ENCODE peak calls at places on chromosomes 16 and 17, in seven cellular contexts. One of them, this sample, is unnamed.
A peak's percentile ranks its signal among the peaks of the same experiment; 100 is the strongest.

GRCh38 chr17:77141846-77142449 is 1.2 kb downstream of the SEC14L1 start:
- DNase-seq in MM.1S: no peak
- DNase-seq in OCI-LY7: no peak
- DNase-seq in stomach: no peak
- DNase-seq in CD8-positive, alpha-beta T cell: no peak
- DNase-seq in K562: no peak
- DNase-seq in effector memory CD4-positive, alpha-beta T cell: no peak
- DNase-seq in this sample: peak; percentile 26

GRCh38 chr16:56262148-56262878 is 71.0 kb downstream of the GNAO1 start:
- DNase-seq in MM.1S: no peak
- DNase-seq in OCI-LY7: no peak
- DNase-seq in stomach: no peak
- DNase-seq in CD8-positive, alpha-beta T cell: peak; percentile 55
- DNase-seq in K562: peak; percentile 86
- DNase-seq in effector memory CD4-positive, alpha-beta T cell: peak; percentile 69
- DNase-seq in this sample: no peak

GRCh38 chr16:23025692-23026305 is 123.5 kb downstream of the USP31 start:
- DNase-seq in MM.1S: no peak
- DNase-seq in OCI-LY7: no peak
- DNase-seq in stomach: no peak
- DNase-seq in CD8-positive, alpha-beta T cell: no peak
- DNase-seq in K562: no peak
- DNase-seq in effector memory CD4-positive, alpha-beta T cell: no peak
- DNase-seq in this sample: peak; percentile 58

GRCh38 chr16:67345401-67345800 is 18.8 kb downstream of the LRRC36 start:
- DNase-seq in MM.1S: no peak
- DNase-seq in OCI-LY7: no peak
- DNase-seq in stomach: peak; percentile 56
- DNase-seq in CD8-positive, alpha-beta T cell: no peak
- DNase-seq in K562: no peak
- DNase-seq in effector memory CD4-positive, alpha-beta T cell: no peak
- DNase-seq in this sample: no peak

GRCh38 chr17:7122386-7122785 is 7.8 kb upstream of the ASGR2 start:
- DNase-seq in MM.1S: peak; percentile 33
- DNase-seq in OCI-LY7: no peak
- DNase-seq in stomach: no peak
- DNase-seq in CD8-positive, alpha-beta T cell: no peak
- DNase-seq in K562: no peak
- DNase-seq in effector memory CD4-positive, alpha-beta T cell: no peak
- DNase-seq in this sample: peak; percentile 59

GRCh38 chr16:3454093-3454492 is 10.6 kb downstream of the NAA60 start:
- DNase-seq in MM.1S: no peak
- DNase-seq in OCI-LY7: no peak
- DNase-seq in stomach: peak; percentile 14
- DNase-seq in CD8-positive, alpha-beta T cell: no peak
- DNase-seq in K562: no peak
- DNase-seq in effector memory CD4-positive, alpha-beta T cell: no peak
- DNase-seq in this sample: no peak

GRCh38 chr17:1300580-1300905 is 21.1 kb downstream of the TRARG1 start:
- DNase-seq in MM.1S: no peak
- DNase-seq in OCI-LY7: no peak
- DNase-seq in stomach: no peak
- DNase-seq in CD8-positive, alpha-beta T cell: no peak
- DNase-seq in K562: no peak
- DNase-seq in effector memory CD4-positive, alpha-beta T cell: no peak
- DNase-seq in this sample: no peak

GRCh38 chr17:17928422-17929386 is 43.5 kb downstream of the TOM1L2 start:
- DNase-seq in MM.1S: no peak
- DNase-seq in OCI-LY7: no peak
- DNase-seq in stomach: no peak
- DNase-seq in CD8-positive, alpha-beta T cell: no peak
- DNase-seq in K562: no peak
- DNase-seq in effector memory CD4-positive, alpha-beta T cell: no peak
- DNase-seq in this sample: no peak

GRCh38 chr17:978110-979093 is 1.2 kb downstream of the NXN start:
- DNase-seq in MM.1S: no peak
- DNase-seq in OCI-LY7: no peak
- DNase-seq in stomach: peak; percentile 32
- DNase-seq in CD8-positive, alpha-beta T cell: no peak
- DNase-seq in K562: peak; percentile 12
- DNase-seq in effector memory CD4-positive, alpha-beta T cell: no peak
- DNase-seq in this sample: peak; percentile 77

GRCh38 chr17:77433385-77434135 is 292.8 kb downstream of the SEC14L1 start:
- DNase-seq in MM.1S: no peak
- DNase-seq in OCI-LY7: peak; percentile 78
- DNase-seq in stomach: no peak
- DNase-seq in CD8-positive, alpha-beta T cell: no peak
- DNase-seq in K562: no peak
- DNase-seq in effector memory CD4-positive, alpha-beta T cell: no peak
- DNase-seq in this sample: peak; percentile 86

GRCh38 chr16:68079616-68080344 is 5.4 kb upstream of the NFATC3 start:
- DNase-seq in MM.1S: no peak
- DNase-seq in OCI-LY7: peak; percentile 78
- DNase-seq in stomach: peak; percentile 54
- DNase-seq in CD8-positive, alpha-beta T cell: peak; percentile 69
- DNase-seq in K562: peak; percentile 88
- DNase-seq in effector memory CD4-positive, alpha-beta T cell: peak; percentile 57
- DNase-seq in this sample: no peak

GRCh38 chr17:15651001-15651582 is 31.6 kb upstream of the FBXW10B start:
- DNase-seq in MM.1S: no peak
- DNase-seq in OCI-LY7: no peak
- DNase-seq in stomach: no peak
- DNase-seq in CD8-positive, alpha-beta T cell: no peak
- DNase-seq in K562: no peak
- DNase-seq in effector memory CD4-positive, alpha-beta T cell: no peak
- DNase-seq in this sample: peak; percentile 25
- H3K4me3 ChIP-seq in MM.1S: no peak overlapping the region
- H3K4me3 ChIP-seq in OCI-LY7: no peak overlapping the region
- H3K4me3 ChIP-seq in stomach: peak overlapping the region; percentile 55
- H3K4me3 ChIP-seq in CD8-positive, alpha-beta T cell: no peak overlapping the region
- H3K4me3 ChIP-seq in K562: peak overlapping the region; percentile 14
- H3K4me3 ChIP-seq in effector memory CD4-positive, alpha-beta T cell: peak overlapping the region; percentile 24
- H3K4me3 ChIP-seq in this sample: peak overlapping the region; percentile 85

GRCh38 chr16:8258523-8258922 is 331.8 kb downstream of the TMEM114 start:
- DNase-seq in MM.1S: no peak
- DNase-seq in OCI-LY7: no peak
- DNase-seq in stomach: no peak
- DNase-seq in CD8-positive, alpha-beta T cell: no peak
- DNase-seq in K562: no peak
- DNase-seq in effector memory CD4-positive, alpha-beta T cell: no peak
- DNase-seq in this sample: no peak
- H3K4me1 ChIP-seq in MM.1S: no peaks in the 10 kb centered on the region
- H3K4me1 ChIP-seq in OCI-LY7: no peaks in the 10 kb centered on the region
- H3K4me1 ChIP-seq in stomach: no peaks in the 10 kb centered on the region
- H3K4me1 ChIP-seq in CD8-positive, alpha-beta T cell: no peaks in the 10 kb centered on the region
- H3K4me1 ChIP-seq in K562: no peaks in the 10 kb centered on the region
- H3K4me1 ChIP-seq in effector memory CD4-positive, alpha-beta T cell: no peaks in the 10 kb centered on the region
- H3K4me1 ChIP-seq in this sample: no peaks in the 10 kb centered on the region

DNA sequence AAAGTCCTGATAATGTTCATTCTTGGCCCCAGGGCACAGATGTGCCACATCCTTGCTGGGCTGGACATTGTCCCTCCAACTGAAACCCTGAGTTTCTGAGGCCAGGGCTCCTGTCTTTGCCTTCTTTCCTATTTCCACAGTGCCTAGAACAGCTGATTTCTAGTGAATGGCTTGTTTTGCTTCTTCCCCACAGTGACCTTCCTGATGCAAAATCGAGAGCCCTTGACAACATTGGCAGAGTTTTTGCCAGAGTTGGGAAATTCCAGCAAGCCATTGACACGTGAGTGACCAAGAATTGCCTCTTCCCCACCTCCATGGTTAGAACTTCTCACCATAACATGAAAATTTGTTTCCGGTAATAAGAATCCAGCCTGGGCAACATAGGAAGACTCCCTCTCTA is 14.5 kb downstream of the ODAD4 start:
- DNase-seq in MM.1S: no peak
- DNase-seq in OCI-LY7: no peak
- DNase-seq in stomach: no peak
- DNase-seq in CD8-positive, alpha-beta T cell: no peak
- DNase-seq in K562: no peak
- DNase-seq in effector memory CD4-positive, alpha-beta T cell: no peak
- DNase-seq in this sample: no peak
- H3K4me3 ChIP-seq in MM.1S: no peak overlapping the region
- H3K4me3 ChIP-seq in OCI-LY7: no peak overlapping the region
- H3K4me3 ChIP-seq in stomach: no peak overlapping the region
- H3K4me3 ChIP-seq in CD8-positive, alpha-beta T cell: no peak overlapping the region
- H3K4me3 ChIP-seq in K562: no peak overlapping the region
- H3K4me3 ChIP-seq in effector memory CD4-positive, alpha-beta T cell: no peak overlapping the region
- H3K4me3 ChIP-seq in this sample: no peak overlapping the region

DNA sequence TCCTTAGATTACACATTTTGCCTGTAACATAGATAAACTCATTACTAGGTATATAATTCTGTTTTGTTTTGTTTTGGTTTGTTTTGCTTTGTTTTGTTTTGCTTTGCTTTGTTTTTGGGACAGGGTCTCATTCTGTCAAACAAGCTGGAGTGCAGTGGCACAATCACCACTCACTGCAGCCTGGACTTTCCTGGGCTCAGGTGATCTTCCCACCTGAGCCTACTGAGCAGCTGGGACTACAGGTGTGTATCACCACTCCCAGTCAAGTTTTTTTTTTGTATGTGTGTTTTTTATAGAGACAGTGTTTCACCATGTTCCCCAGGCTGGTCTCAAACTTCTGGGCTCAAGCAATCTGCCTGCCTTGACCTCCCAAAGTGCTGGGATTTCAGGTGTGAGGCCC is 1.3 kb upstream of the CCL4L2 start:
- DNase-seq in MM.1S: peak; percentile 53
- DNase-seq in OCI-LY7: no peak
- DNase-seq in stomach: no peak
- DNase-seq in CD8-positive, alpha-beta T cell: no peak
- DNase-seq in K562: no peak
- DNase-seq in effector memory CD4-positive, alpha-beta T cell: no peak
- DNase-seq in this sample: no peak
- H3K4me1 ChIP-seq in MM.1S: peaks cover 67% of the 10 kb centered on the region
- H3K4me1 ChIP-seq in OCI-LY7: peaks cover 40% of the 10 kb centered on the region
- H3K4me1 ChIP-seq in stomach: no peaks in the 10 kb centered on the region
- H3K4me1 ChIP-seq in CD8-positive, alpha-beta T cell: peaks cover 6% of the 10 kb centered on the region
- H3K4me1 ChIP-seq in K562: no peaks in the 10 kb centered on the region
- H3K4me1 ChIP-seq in effector memory CD4-positive, alpha-beta T cell: no peaks in the 10 kb centered on the region
- H3K4me1 ChIP-seq in this sample: no peaks in the 10 kb centered on the region

GRCh38 chr17:81394377-81394747 is 895 bp upstream of the BAHCC1 start:
- DNase-seq in MM.1S: no peak
- DNase-seq in OCI-LY7: no peak
- DNase-seq in stomach: no peak
- DNase-seq in CD8-positive, alpha-beta T cell: no peak
- DNase-seq in K562: no peak
- DNase-seq in effector memory CD4-positive, alpha-beta T cell: no peak
- DNase-seq in this sample: peak; percentile 65

GRCh38 chr17:81393684-81394376 is 1.4 kb upstream of the BAHCC1 start:
- DNase-seq in MM.1S: peak; percentile 99
- DNase-seq in OCI-LY7: peak; percentile 100
- DNase-seq in stomach: peak; percentile 100
- DNase-seq in CD8-positive, alpha-beta T cell: peak; percentile 29
- DNase-seq in K562: peak; percentile 97
- DNase-seq in effector memory CD4-positive, alpha-beta T cell: peak; percentile 9
- DNase-seq in this sample: peak; percentile 100

GRCh38 chr17:81395600-81396277 is 482 bp downstream of the BAHCC1 start:
- DNase-seq in MM.1S: no peak
- DNase-seq in OCI-LY7: no peak
- DNase-seq in stomach: no peak
- DNase-seq in CD8-positive, alpha-beta T cell: no peak
- DNase-seq in K562: no peak
- DNase-seq in effector memory CD4-positive, alpha-beta T cell: no peak
- DNase-seq in this sample: no peak

GRCh38 chr17:81396278-81396721 is 1.0 kb downstream of the BAHCC1 start:
- DNase-seq in MM.1S: no peak
- DNase-seq in OCI-LY7: no peak
- DNase-seq in stomach: no peak
- DNase-seq in CD8-positive, alpha-beta T cell: no peak
- DNase-seq in K562: no peak
- DNase-seq in effector memory CD4-positive, alpha-beta T cell: no peak
- DNase-seq in this sample: no peak

GRCh38 chr17:81394831-81395599 is at the start of gene BAHCC1:
- DNase-seq in MM.1S: peak; percentile 93
- DNase-seq in OCI-LY7: peak; percentile 100
- DNase-seq in stomach: peak; percentile 100
- DNase-seq in CD8-positive, alpha-beta T cell: peak; percentile 74
- DNase-seq in K562: peak; percentile 90
- DNase-seq in effector memory CD4-positive, alpha-beta T cell: peak; percentile 46
- DNase-seq in this sample: peak; percentile 100
- H3K4me3 ChIP-seq in MM.1S: peak within 1 kb of the TSS; percentile 21
- H3K4me3 ChIP-seq in OCI-LY7: peak within 1 kb of the TSS; percentile 74
- H3K4me3 ChIP-seq in stomach: peak within 1 kb of the TSS; percentile 71
- H3K4me3 ChIP-seq in CD8-positive, alpha-beta T cell: no peak within 1 kb of the TSS
- H3K4me3 ChIP-seq in K562: peak within 1 kb of the TSS; percentile 20
- H3K4me3 ChIP-seq in effector memory CD4-positive, alpha-beta T cell: no peak within 1 kb of the TSS
- H3K4me3 ChIP-seq in this sample: peak within 1 kb of the TSS; percentile 90

DNA sequence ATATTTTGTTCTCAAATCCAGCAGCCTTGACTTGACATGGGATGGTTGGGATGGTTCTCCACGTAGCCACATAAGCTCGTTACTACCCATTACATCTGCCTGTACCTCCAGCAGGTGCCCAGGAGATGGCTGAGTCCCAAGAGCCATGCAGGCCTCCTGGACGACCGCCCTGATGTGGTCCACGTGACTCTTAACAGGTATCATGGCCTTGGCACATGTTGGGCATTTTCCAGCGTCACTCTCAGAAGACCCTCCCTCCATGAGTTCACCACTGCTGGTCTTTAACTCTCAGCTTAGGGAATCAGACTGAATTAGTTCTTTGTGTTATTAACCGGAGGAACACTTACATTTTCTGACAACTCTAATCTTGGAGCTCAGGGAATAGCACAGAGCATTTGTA is 161.5 kb downstream of the CDH13 start:
- DNase-seq in MM.1S: no peak
- DNase-seq in OCI-LY7: no peak
- DNase-seq in stomach: no peak
- DNase-seq in CD8-positive, alpha-beta T cell: no peak
- DNase-seq in K562: no peak
- DNase-seq in effector memory CD4-positive, alpha-beta T cell: no peak
- DNase-seq in this sample: no peak
- H3K4me1 ChIP-seq in MM.1S: no peaks in the 10 kb centered on the region
- H3K4me1 ChIP-seq in OCI-LY7: no peaks in the 10 kb centered on the region
- H3K4me1 ChIP-seq in stomach: no peaks in the 10 kb centered on the region
- H3K4me1 ChIP-seq in CD8-positive, alpha-beta T cell: no peaks in the 10 kb centered on the region
- H3K4me1 ChIP-seq in K562: no peaks in the 10 kb centered on the region
- H3K4me1 ChIP-seq in effector memory CD4-positive, alpha-beta T cell: no peaks in the 10 kb centered on the region
- H3K4me1 ChIP-seq in this sample: no peaks in the 10 kb centered on the region

GRCh38 chr16:17224859-17225258 is 245.9 kb downstream of the XYLT1 start:
- DNase-seq in MM.1S: no peak
- DNase-seq in OCI-LY7: peak; percentile 61
- DNase-seq in stomach: peak; percentile 36
- DNase-seq in CD8-positive, alpha-beta T cell: peak; percentile 17
- DNase-seq in K562: no peak
- DNase-seq in effector memory CD4-positive, alpha-beta T cell: no peak
- DNase-seq in this sample: peak; percentile 73

GRCh38 chr16:17223576-17223975 is 247.2 kb downstream of the XYLT1 start:
- DNase-seq in MM.1S: no peak
- DNase-seq in OCI-LY7: no peak
- DNase-seq in stomach: no peak
- DNase-seq in CD8-positive, alpha-beta T cell: no peak
- DNase-seq in K562: no peak
- DNase-seq in effector memory CD4-positive, alpha-beta T cell: no peak
- DNase-seq in this sample: no peak

GRCh38 chr16:17227278-17227677 is 243.5 kb downstream of the XYLT1 start:
- DNase-seq in MM.1S: no peak
- DNase-seq in OCI-LY7: no peak
- DNase-seq in stomach: no peak
- DNase-seq in CD8-positive, alpha-beta T cell: no peak
- DNase-seq in K562: no peak
- DNase-seq in effector memory CD4-positive, alpha-beta T cell: no peak
- DNase-seq in this sample: no peak

GRCh38 chr16:17224350-17224749 is 246.4 kb downstream of the XYLT1 start:
- DNase-seq in MM.1S: no peak
- DNase-seq in OCI-LY7: no peak
- DNase-seq in stomach: no peak
- DNase-seq in CD8-positive, alpha-beta T cell: no peak
- DNase-seq in K562: no peak
- DNase-seq in effector memory CD4-positive, alpha-beta T cell: no peak
- DNase-seq in this sample: no peak

GRCh38 chr16:17225551-17225950 is 245.2 kb downstream of the XYLT1 start:
- DNase-seq in MM.1S: no peak
- DNase-seq in OCI-LY7: no peak
- DNase-seq in stomach: no peak
- DNase-seq in CD8-positive, alpha-beta T cell: no peak
- DNase-seq in K562: no peak
- DNase-seq in effector memory CD4-positive, alpha-beta T cell: no peak
- DNase-seq in this sample: peak; percentile 7
- H3K4me3 ChIP-seq in MM.1S: no peak overlapping the region
- H3K4me3 ChIP-seq in OCI-LY7: no peak overlapping the region
- H3K4me3 ChIP-seq in stomach: no peak overlapping the region
- H3K4me3 ChIP-seq in CD8-positive, alpha-beta T cell: no peak overlapping the region
- H3K4me3 ChIP-seq in K562: no peak overlapping the region
- H3K4me3 ChIP-seq in effector memory CD4-positive, alpha-beta T cell: no peak overlapping the region
- H3K4me3 ChIP-seq in this sample: peak overlapping the region; percentile 60